ENCODE peak calls at places on chromosomes 7 and 10, in six cellular contexts. R is GM12891, X is sigmoid colon, G is amygdala, M is adrenal gland, I is EH. V is an unnamed sample.

GRCh38 chr10:62460393-62460792 is 86.2 kb downstream of the ZNF365 start:
- DNase-seq in R (no peak), I (no peak), M (no peak), G (no peak), X (no peak), V (no peak)

GRCh38 chr7:99997545-99998137 is 17.8 kb upstream of the ZKSCAN1 start:
- DNase-seq in X (peak), M (no peak), G (peak), R (peak), I (no peak), V (no peak)

GRCh38 chr7:90474284-90475210 is 5.1 kb downstream of the PTTG1IP2 start:
- DNase-seq in M (no peak), I (peak), G (no peak), R (no peak), X (no peak), V (no peak)

GRCh38 chr7:128161466-128162125 is 79.5 kb upstream of the LEP start:
- DNase-seq in G (no peak), I (peak), M (no peak), X (no peak), R (no peak), V (no peak)

GRCh38 chr7:107857541-107857912 is 33.5 kb upstream of the DLD start:
- DNase-seq in R (no peak), I (peak), X (no peak), M (peak), G (no peak), V (no peak)

GRCh38 chr10:91652364-91652763 is 19.5 kb upstream of the PPP1R3C start:
- DNase-seq in M (no peak), X (no peak), I (peak), G (no peak), R (no peak), V (peak)

GRCh38 chr10:78720091-78720490 is 348.7 kb upstream of the ZMIZ1 start:
- DNase-seq in G (no peak), R (no peak), X (no peak), M (no peak), I (no peak), V (no peak)

GRCh38 chr7:151520419-151521229 is 929 bp upstream of the RHEB start:
- DNase-seq in R (no peak), X (peak), M (peak), I (peak), G (peak), V (peak)

GRCh38 chr7:139203992-139204391 is 27.0 kb upstream of the UBN2 start:
- DNase-seq in G (no peak), R (no peak), X (no peak), I (peak), M (no peak), V (no peak)

GRCh38 chr10:4070921-4071320 is 285.9 kb upstream of the KLF6 start:
- DNase-seq in M (no peak), X (no peak), R (no peak), I (no peak), G (no peak), V (no peak)

V was measured in caudate nucleus.